ENCODE peak calls at places on chromosomes 5 and 9, in five cellular contexts. One of them, this sample, is unnamed.

GRCh38 chr5:115844321-115844817 is 2.6 kb downstream of the AP3S1 start:
- DNase-seq in fibroblast of villous mesenchyme: no peak
- DNase-seq in GM04504: no peak
- DNase-seq in NCI-H146: no peak
- DNase-seq in HepG2: peak
- DNase-seq in this sample: no peak

GRCh38 chr9:135864447-135865049 is 42.8 kb downstream of the CAMSAP1 start:
- DNase-seq in fibroblast of villous mesenchyme: peak
- DNase-seq in GM04504: peak
- DNase-seq in NCI-H146: peak
- DNase-seq in HepG2: peak
- DNase-seq in this sample: no peak

GRCh38 chr5:24170026-24170425 is 474.8 kb downstream of the CDH10 start:
- DNase-seq in fibroblast of villous mesenchyme: peak
- DNase-seq in GM04504: no peak
- DNase-seq in NCI-H146: no peak
- DNase-seq in HepG2: no peak
- DNase-seq in this sample: no peak

GRCh38 chr5:175629231-175629630 is 28.6 kb upstream of the HRH2 start:
- DNase-seq in fibroblast of villous mesenchyme: no peak
- DNase-seq in GM04504: no peak
- DNase-seq in NCI-H146: no peak
- DNase-seq in HepG2: no peak
- DNase-seq in this sample: no peak

GRCh38 chr9:70485273-70485858 is 70.9 kb upstream of the KLF9 start:
- DNase-seq in fibroblast of villous mesenchyme: peak
- DNase-seq in GM04504: no peak
- DNase-seq in NCI-H146: no peak
- DNase-seq in HepG2: no peak
- DNase-seq in this sample: no peak

GRCh38 chr5:2750026-2750757 is 1.3 kb downstream of the IRX2 start:
- DNase-seq in fibroblast of villous mesenchyme: no peak
- DNase-seq in GM04504: no peak
- DNase-seq in NCI-H146: no peak
- DNase-seq in HepG2: no peak
- DNase-seq in this sample: no peak

GRCh38 chr5:133366438-133366837 is 245.9 kb downstream of the FSTL4 start:
- DNase-seq in fibroblast of villous mesenchyme: no peak
- DNase-seq in GM04504: no peak
- DNase-seq in NCI-H146: no peak
- DNase-seq in HepG2: no peak
- DNase-seq in this sample: no peak

GRCh38 chr9:30197954-30198353 is 2186.5 kb upstream of the ACO1 start:
- DNase-seq in fibroblast of villous mesenchyme: peak
- DNase-seq in GM04504: no peak
- DNase-seq in NCI-H146: no peak
- DNase-seq in HepG2: peak
- DNase-seq in this sample: no peak

GRCh38 chr9:119802621-119803020 is 433.4 kb upstream of the BRINP1 start:
- DNase-seq in fibroblast of villous mesenchyme: no peak
- DNase-seq in GM04504: peak
- DNase-seq in NCI-H146: no peak
- DNase-seq in HepG2: no peak
- DNase-seq in this sample: no peak

GRCh38 chr5:96743065-96743768 is 64.5 kb downstream of the ERAP1 start:
- DNase-seq in fibroblast of villous mesenchyme: peak
- DNase-seq in GM04504: no peak
- DNase-seq in NCI-H146: no peak
- DNase-seq in HepG2: no peak
- DNase-seq in this sample: no peak

GRCh38 chr9:120723547-120723946 is 9.3 kb upstream of the MEGF9 start:
- DNase-seq in fibroblast of villous mesenchyme: peak
- DNase-seq in GM04504: no peak
- DNase-seq in NCI-H146: no peak
- DNase-seq in HepG2: no peak
- DNase-seq in this sample: no peak

GRCh38 chr9:73219985-73220626 is 68.4 kb downstream of the ANXA1 start:
- DNase-seq in fibroblast of villous mesenchyme: peak
- DNase-seq in GM04504: peak
- DNase-seq in NCI-H146: no peak
- DNase-seq in HepG2: no peak
- DNase-seq in this sample: peak

GRCh38 chr9:121201045-121201737 is 478 bp downstream of the RAB14 start:
- DNase-seq in fibroblast of villous mesenchyme: no peak
- DNase-seq in GM04504: no peak
- DNase-seq in NCI-H146: peak
- DNase-seq in HepG2: no peak
- DNase-seq in this sample: no peak

GRCh38 chr5:159787837-159788236 is 128.4 kb upstream of the ADRA1B start:
- DNase-seq in fibroblast of villous mesenchyme: no peak
- DNase-seq in GM04504: no peak
- DNase-seq in NCI-H146: no peak
- DNase-seq in HepG2: no peak
- DNase-seq in this sample: no peak

GRCh38 chr9:113390192-113390960 is 10.7 kb downstream of the ALAD start:
- DNase-seq in fibroblast of villous mesenchyme: no peak
- DNase-seq in GM04504: no peak
- DNase-seq in NCI-H146: no peak
- DNase-seq in HepG2: no peak
- DNase-seq in this sample: no peak

GRCh38 chr5:32955814-32956213 is 244.7 kb downstream of the NPR3 start:
- DNase-seq in fibroblast of villous mesenchyme: no peak
- DNase-seq in GM04504: no peak
- DNase-seq in NCI-H146: no peak
- DNase-seq in HepG2: no peak
- DNase-seq in this sample: no peak

GRCh38 chr5:14599717-14600116 is 18.1 kb downstream of the OTULINL start:
- DNase-seq in fibroblast of villous mesenchyme: no peak
- DNase-seq in GM04504: no peak
- DNase-seq in NCI-H146: no peak
- DNase-seq in HepG2: no peak
- DNase-seq in this sample: no peak

GRCh38 chr5:137831526-137831925 is 36.1 kb upstream of the MYOT start:
- DNase-seq in fibroblast of villous mesenchyme: peak
- DNase-seq in GM04504: no peak
- DNase-seq in NCI-H146: no peak
- DNase-seq in HepG2: no peak
- DNase-seq in this sample: no peak

This sample was measured in HS-5.